ENCODE peak calls at places on chromosomes 6 and 20, in six cellular contexts. Y, U, C, Z, P and W are unnamed samples.

GRCh38 chr6:148840256-148840655 is 93.4 kb downstream of the UST start:
- DNase-seq in Y (no peak), C (no peak), U (no peak), P (no peak), Z (no peak), W (no peak)

GRCh38 chr6:3871511-3871910 is 22.3 kb downstream of the FAM50B start:
- DNase-seq in Z (no peak), P (no peak), U (no peak), C (no peak), Y (no peak), W (no peak)

GRCh38 chr6:70380259-70380658 is 33.0 kb upstream of the FAM135A start:
- DNase-seq in Y (no peak), Z (no peak), U (no peak), C (no peak), P (no peak), W (no peak)

GRCh38 chr6:4487538-4487937 is 288.7 kb upstream of the CDYL start:
- DNase-seq in Z (no peak), P (peak; percentile 39), Y (no peak), U (no peak), C (no peak), W (no peak)

GRCh38 chr6:137647762-137648412 is 153.7 kb upstream of the OLIG3 start:
- DNase-seq in Z (no peak), P (no peak), U (no peak), Y (no peak), C (no peak), W (no peak)

GRCh38 chr6:169160855-169161560 is 92.6 kb downstream of the THBS2 start:
- DNase-seq in P (no peak), Y (no peak), Z (no peak), U (no peak), C (no peak), W (no peak)

GRCh38 chr20:9474835-9475413 is 39.5 kb upstream of the LAMP5 start:
- DNase-seq in Y (no peak), P (no peak), U (no peak), Z (no peak), C (no peak), W (no peak)

GRCh38 chr20:10739575-10739974 is 65.8 kb upstream of the JAG1 start:
- DNase-seq in C (no peak), U (no peak), Z (no peak), P (no peak), Y (no peak), W (no peak)

GRCh38 chr6:29708432-29709177 is 14.6 kb upstream of the HLA-F start:
- DNase-seq in Z (no peak), Y (no peak), U (no peak), C (no peak), P (no peak), W (no peak)

GRCh38 chr6:156279306-156279969 is 497.7 kb upstream of the ARID1B start:
- DNase-seq in Y (peak; percentile 77), P (no peak), Z (no peak), C (peak; percentile 88), U (no peak), W (no peak)

GRCh38 chr6:96841241-96841824 is 4.1 kb upstream of the GPR63 start:
- DNase-seq in C (no peak), Z (peak; percentile 15), Y (no peak), U (no peak), P (no peak), W (no peak)

GRCh38 chr6:134422426-134423231 is 104.7 kb upstream of the SGK1 start:
- DNase-seq in Z (no peak), U (no peak), P (no peak), C (no peak), Y (no peak), W (no peak)

GRCh38 chr6:10338151-10338550 is 76.7 kb downstream of the TFAP2A start:
- DNase-seq in P (no peak), Z (no peak), Y (no peak), U (no peak), C (no peak), W (no peak)

GRCh38 chr20:24148372-24148771 is 159.8 kb upstream of the GGTLC1 start:
- DNase-seq in C (no peak), Y (no peak), Z (no peak), P (no peak), U (no peak), W (no peak)